ENCODE peak calls at places on chromosomes 16 and 17, in six cellular contexts. P is GM12891, H is ELR, M is amniotic stem cell, T is B cell, Y is HTR-8/SVneo. D is an unnamed sample.

GRCh38 chr17:50660042-50660886 is 25.6 kb downstream of the ABCC3 start:
- DNase-seq in M (no peak), H (peak; percentile 33), P (no peak), T (no peak), Y (no peak), D (peak; percentile 81)

GRCh38 chr17:80036715-80037477 is 454 bp downstream of the CCDC40 start:
- DNase-seq in T (no peak), M (peak; percentile 17), P (no peak), H (peak; percentile 62), Y (no peak), D (no peak)

GRCh38 chr17:76142044-76143041 is 1.3 kb upstream of the FOXJ1 start:
- DNase-seq in T (no peak), Y (no peak), H (no peak), P (no peak), M (no peak), D (no peak)

GRCh38 chr16:65312071-65312470 is 190.2 kb upstream of the CDH11 start:
- DNase-seq in H (peak; percentile 22), T (no peak), M (no peak), P (no peak), Y (no peak), D (no peak)

GRCh38 chr17:45366691-45367090 is 49.9 kb upstream of the MAP3K14 start:
- DNase-seq in Y (no peak), P (no peak), T (no peak), H (no peak), M (no peak), D (no peak)

GRCh38 chr17:63840591-63841349 is 1.7 kb downstream of the SMARCD2 start:
- DNase-seq in T (no peak), H (no peak), Y (no peak), P (no peak), M (no peak), D (no peak)

GRCh38 chr17:62001105-62001504 is 64.0 kb downstream of the MED13 start:
- DNase-seq in M (no peak), T (no peak), H (no peak), P (no peak), Y (no peak), D (no peak)

GRCh38 chr17:82687375-82687861 is 11.1 kb downstream of the RAB40B start:
- DNase-seq in P (no peak), H (no peak), M (no peak), T (no peak), Y (no peak), D (peak; percentile 45)

GRCh38 chr17:82859431-82860403 is 19.9 kb upstream of the ZNF750 start:
- DNase-seq in T (peak; percentile 78), Y (peak; percentile 83), M (peak; percentile 7), P (peak; percentile 68), H (peak; percentile 75), D (peak; percentile 93)

GRCh38 chr17:78240012-78240655 is 8.7 kb downstream of the TMEM235 start:
- DNase-seq in T (peak; percentile 14), M (no peak), Y (no peak), P (no peak), H (no peak), D (no peak)

GRCh38 chr17:15343749-15344148 is 2.4 kb upstream of the TEKT3 start:
- DNase-seq in Y (peak; percentile 66), H (peak; percentile 69), P (no peak), M (no peak), T (no peak), D (no peak)

GRCh38 chr16:68229431-68230175 is 6.3 kb downstream of the ESRP2 start:
- DNase-seq in P (peak; percentile 35), M (peak; percentile 22), H (peak; percentile 75), Y (peak; percentile 74), T (peak; percentile 57), D (peak; percentile 49)

GRCh38 chr16:84647830-84648594 is at the start of gene KLHL36:
- DNase-seq in M (no peak), Y (peak; percentile 81), T (peak; percentile 99), H (peak; percentile 58), P (peak; percentile 96), D (peak; percentile 57)

GRCh38 chr17:77836557-77837041 is 121.9 kb upstream of the TNRC6C start:
- DNase-seq in H (peak; percentile 71), T (no peak), P (no peak), M (no peak), Y (no peak), D (peak; percentile 58)

GRCh38 chr17:40612510-40613244 is 34.9 kb downstream of the SMARCE1 start:
- DNase-seq in T (no peak), M (no peak), H (no peak), Y (no peak), P (no peak), D (no peak)

GRCh38 chr17:27530791-27531391 is 74.6 kb downstream of the KSR1 start:
- DNase-seq in H (no peak), T (no peak), P (no peak), M (no peak), Y (no peak), D (peak; percentile 84)